ENCODE peak calls at places on chromosomes 2 and 18, in eight cellular contexts. M, H, O, C, D, K, Y and T are unnamed samples.

GRCh38 chr2:23705771-23706612 is 220.9 kb downstream of the ATAD2B start:
- DNase-seq in D (no peak), O (no peak), C (no peak), M (no peak), K (no peak), H (no peak), Y (no peak), T (no peak)

GRCh38 chr2:106038598-106039375 is 155.3 kb downstream of the UXS1 start:
- DNase-seq in M (no peak), K (peak), H (no peak), C (no peak), Y (no peak), O (no peak), D (no peak), T (peak)

GRCh38 chr18:32469691-32470131 is 971 bp downstream of the GAREM1 start:
- DNase-seq in M (no peak), H (no peak), K (peak), O (no peak), D (no peak), Y (no peak), C (no peak), T (peak)

GRCh38 chr2:239666855-239667376 is 266.1 kb upstream of the HDAC4 start:
- DNase-seq in Y (no peak), C (no peak), D (no peak), M (no peak), H (no peak), K (no peak), O (no peak), T (no peak)

GRCh38 chr2:180999274-180999964 is 19.0 kb downstream of the UBE2E3 start:
- DNase-seq in H (no peak), K (no peak), O (no peak), M (no peak), C (no peak), D (no peak), Y (no peak), T (peak)

GRCh38 chr18:48408727-48409590 is at the start of gene ZBTB7C:
- DNase-seq in K (no peak), M (peak), Y (no peak), D (no peak), C (peak), O (peak), H (no peak), T (no peak)

GRCh38 chr18:13823707-13824395 is at the start of gene MC5R:
- DNase-seq in C (peak), D (peak), M (peak), K (peak), Y (peak), H (peak), O (peak), T (peak)

GRCh38 chr2:120231974-120232635 is 8.9 kb upstream of the TMEM185B start:
- DNase-seq in M (no peak), K (peak), O (no peak), Y (peak), D (no peak), H (no peak), C (peak), T (no peak)

GRCh38 chr2:225998653-225999052 is 599.1 kb downstream of the NYAP2 start:
- DNase-seq in K (no peak), C (no peak), D (no peak), M (no peak), H (no peak), O (no peak), Y (no peak), T (no peak)

GRCh38 chr2:215554689-215555088 is 118.8 kb upstream of the FN1 start:
- DNase-seq in O (no peak), K (peak), C (no peak), Y (no peak), M (no peak), H (no peak), D (no peak), T (peak)

GRCh38 chr2:20215183-20216040 is 9.5 kb downstream of the SDC1 start:
- DNase-seq in H (no peak), D (no peak), O (no peak), Y (no peak), K (no peak), C (peak), M (no peak), T (no peak)

GRCh38 chr2:37323770-37324535 is 680 bp downstream of the PRKD3 start:
- DNase-seq in O (peak), C (peak), D (peak), M (peak), K (peak), Y (peak), H (peak), T (peak)

GRCh38 chr2:72103690-72104089 is 44.0 kb downstream of the CYP26B1 start:
- DNase-seq in D (no peak), M (no peak), C (no peak), Y (no peak), H (no peak), K (no peak), O (no peak), T (no peak)

GRCh38 chr2:233402346-233402745 is 48.1 kb downstream of the DGKD start:
- DNase-seq in D (no peak), Y (no peak), C (no peak), H (no peak), O (no peak), M (no peak), K (no peak), T (no peak)

GRCh38 chr2:224417947-224418346 is 16.0 kb upstream of the FAM124B start:
- DNase-seq in M (no peak), Y (no peak), H (no peak), O (no peak), D (no peak), K (no peak), C (no peak), T (peak)

GRCh38 chr2:48715042-48715899 is 40.3 kb downstream of the LHCGR start:
- DNase-seq in H (no peak), O (no peak), Y (no peak), K (no peak), M (no peak), D (peak), C (no peak), T (peak)

GRCh38 chr2:170813611-170814550 is 2.8 kb upstream of the GAD1 start:
- DNase-seq in K (peak), O (peak), M (no peak), C (no peak), H (no peak), D (peak), Y (no peak), T (peak)

GRCh38 chr2:26913599-26914285 is 56.7 kb upstream of the MAPRE3 start:
- DNase-seq in M (no peak), K (no peak), C (no peak), H (no peak), D (no peak), O (no peak), Y (no peak), T (no peak)

GRCh38 chr2:202084265-202084664 is 11.2 kb downstream of the KIAA2012 start:
- DNase-seq in Y (no peak), H (no peak), C (no peak), O (peak), M (no peak), D (no peak), K (no peak), T (peak)

GRCh38 chr2:101699191-101699938 is 1.9 kb downstream of the MAP4K4 start:
- DNase-seq in H (no peak), D (no peak), Y (peak), M (no peak), C (no peak), O (peak), K (peak), T (no peak)

GRCh38 chr2:96359310-96359709 is 23.7 kb downstream of the NCAPH start:
- DNase-seq in Y (no peak), H (no peak), M (no peak), O (no peak), K (peak), D (peak), C (no peak), T (no peak)

GRCh38 chr2:96241227-96241626 is 24.6 kb downstream of the TMEM127 start:
- DNase-seq in H (no peak), K (no peak), D (no peak), M (no peak), C (peak), O (no peak), Y (no peak), T (no peak)

GRCh38 chr2:10124538-10125045 is 2.1 kb downstream of the RRM2 start:
- DNase-seq in O (peak), K (peak), D (peak), Y (peak), H (no peak), C (no peak), M (peak), T (peak)

GRCh38 chr2:54208364-54209240 is 47.4 kb downstream of the TSPYL6 start:
- DNase-seq in H (no peak), M (no peak), K (no peak), Y (no peak), O (no peak), C (no peak), D (no peak), T (no peak)

GRCh38 chr2:15412779-15413178 is 148.4 kb downstream of the NBAS start:
- DNase-seq in M (no peak), D (no peak), H (no peak), C (no peak), Y (no peak), O (no peak), K (no peak), T (no peak)

GRCh38 chr2:221488134-221488807 is 83.8 kb downstream of the EPHA4 start:
- DNase-seq in D (no peak), M (no peak), O (no peak), Y (no peak), C (no peak), K (no peak), H (no peak), T (no peak)

GRCh38 chr2:10137053-10137843 is 14.7 kb downstream of the RRM2 start:
- DNase-seq in H (no peak), C (no peak), K (no peak), Y (no peak), D (no peak), O (no peak), M (no peak), T (peak)

GRCh38 chr2:186455613-186456012 is 30.4 kb upstream of the ZC3H15 start:
- DNase-seq in C (no peak), Y (no peak), H (no peak), O (no peak), D (no peak), M (no peak), K (no peak), T (no peak)

GRCh38 chr2:183996825-183997823 is 601.2 kb upstream of the ZNF804A start:
- DNase-seq in M (peak), D (no peak), C (no peak), O (no peak), K (no peak), Y (no peak), H (no peak), T (no peak)

GRCh38 chr2:106119074-106119473 is 75.0 kb downstream of the UXS1 start:
- DNase-seq in Y (no peak), O (no peak), K (no peak), C (no peak), D (no peak), H (no peak), M (no peak), T (no peak)

GRCh38 chr18:74213429-74213828 is 65.1 kb downstream of the TIMM21 start:
- DNase-seq in Y (no peak), M (no peak), H (no peak), D (no peak), K (no peak), O (no peak), C (no peak), T (peak)

GRCh38 chr2:43127208-43127940 is 99.0 kb downstream of the ZFP36L2 start:
- DNase-seq in Y (peak), K (peak), M (peak), D (peak), O (no peak), C (peak), H (peak), T (no peak)

GRCh38 chr2:86074811-86075210 is 30.9 kb downstream of the POLR1A start:
- DNase-seq in D (no peak), O (no peak), Y (no peak), H (no peak), M (no peak), K (no peak), C (no peak), T (no peak)

GRCh38 chr2:102736174-102736606 is 25.6 kb upstream of the TMEM182 start:
- DNase-seq in H (no peak), D (peak), C (peak), M (peak), O (no peak), Y (no peak), K (peak), T (peak)